ENCODE peak calls at places on chromosomes 3 and 15, in six cellular contexts. G is endothelial cell of umbilical vein, I is A549, N is HepG2, E is GM12878, O is K562. R is an unnamed sample.

GRCh38 chr15:65054333-65055200 is 9.4 kb downstream of the SLC51B start:
- DNase-seq in O (peak; percentile 79), I (peak; percentile 93), E (no peak), G (peak; percentile 61), N (peak; percentile 64), R (peak; percentile 73)

GRCh38 chr3:150495563-150496168 is 50.6 kb downstream of the SERP1 start:
- DNase-seq in I (peak; percentile 39), E (no peak), G (peak; percentile 75), N (peak; percentile 32), O (peak; percentile 46), R (peak; percentile 51)

GRCh38 chr3:116254535-116254934 is 190.8 kb downstream of the LSAMP start:
- DNase-seq in E (no peak), I (no peak), G (no peak), N (no peak), O (no peak), R (no peak)

GRCh38 chr15:78239811-78240210 is 5.4 kb upstream of the ACSBG1 start:
- DNase-seq in I (no peak), N (no peak), O (no peak), G (no peak), E (no peak), R (no peak)

GRCh38 chr3:43185256-43185655 is 79.4 kb upstream of the POMGNT2 start:
- DNase-seq in O (no peak), N (no peak), G (no peak), E (no peak), I (no peak), R (no peak)

GRCh38 chr15:50128266-50128665 is 9.2 kb upstream of the ATP8B4 start:
- DNase-seq in G (no peak), E (no peak), O (peak; percentile 18), I (no peak), N (no peak), R (peak; percentile 83)

GRCh38 chr15:58862326-58862725 is 71.2 kb downstream of the SLTM start:
- DNase-seq in E (no peak), O (no peak), G (no peak), I (no peak), N (no peak), R (no peak)

GRCh38 chr15:26087395-26087794 is 224.3 kb upstream of the ATP10A start:
- DNase-seq in O (no peak), E (no peak), N (no peak), I (no peak), G (no peak), R (no peak)

GRCh38 chr15:40477703-40478269 is 7.0 kb downstream of the CHST14 start:
- DNase-seq in O (no peak), N (no peak), G (no peak), I (no peak), E (no peak), R (no peak)

GRCh38 chr3:186978712-186979111 is 48.4 kb downstream of the ST6GAL1 start:
- DNase-seq in O (no peak), I (no peak), N (peak; percentile 41), G (no peak), E (no peak), R (no peak)

GRCh38 chr15:41862515-41863116 is 24.0 kb downstream of the PLA2G4B start:
- DNase-seq in O (no peak), G (no peak), I (no peak), N (peak; percentile 20), E (no peak), R (no peak)

GRCh38 chr3:5301671-5302297 is 114.3 kb downstream of the EDEM1 start:
- DNase-seq in N (no peak), E (no peak), O (no peak), I (no peak), G (no peak), R (no peak)

GRCh38 chr3:128276151-128276445 is 122.8 kb downstream of the EEFSEC start:
- DNase-seq in G (no peak), E (no peak), N (no peak), I (no peak), O (no peak), R (no peak)

GRCh38 chr3:131551761-131552160 is 49.0 kb upstream of the MRPL3 start:
- DNase-seq in E (no peak), I (no peak), N (no peak), O (no peak), G (no peak), R (no peak)

GRCh38 chr3:133859381-133860245 is 36.1 kb downstream of the RAB6B start:
- DNase-seq in O (no peak), I (no peak), E (no peak), N (no peak), G (no peak), R (no peak)

GRCh38 chr3:57080171-57080570 is 19.7 kb downstream of the SPATA12 start:
- DNase-seq in G (no peak), N (no peak), O (no peak), I (no peak), E (no peak), R (no peak)

GRCh38 chr3:126567696-126568438 is 9.1 kb upstream of the C3orf22 start:
- DNase-seq in G (no peak), E (no peak), O (no peak), I (peak; percentile 21), N (peak; percentile 25), R (no peak)

GRCh38 chr3:51955893-51956770 is 951 bp downstream of the GPR62 start:
- DNase-seq in G (peak; percentile 69), O (no peak), N (no peak), I (no peak), E (no peak), R (peak; percentile 53)

GRCh38 chr15:63244399-63244798 is 33.0 kb upstream of the APH1B start:
- DNase-seq in N (no peak), I (no peak), G (peak; percentile 92), O (no peak), E (no peak), R (no peak)

GRCh38 chr3:79406175-79406574 is 361.6 kb downstream of the ROBO1 start:
- DNase-seq in O (no peak), E (no peak), I (no peak), N (no peak), G (no peak), R (no peak)

GRCh38 chr15:72042054-72042453 is 75.9 kb downstream of the MYO9A start:
- DNase-seq in N (no peak), E (no peak), G (no peak), O (no peak), I (no peak), R (no peak)

GRCh38 chr3:187955076-187955952 is 198.6 kb upstream of the LPP start:
- DNase-seq in E (no peak), G (peak; percentile 40), O (no peak), I (peak; percentile 25), N (peak; percentile 45), R (peak; percentile 87)

GRCh38 chr3:53193466-53194217 is 32.6 kb downstream of the PRKCD start:
- DNase-seq in O (no peak), E (no peak), I (no peak), N (no peak), G (no peak), R (no peak)

GRCh38 chr3:69871256-69871655 is 128.3 kb upstream of the SAMMSON start:
- DNase-seq in I (no peak), N (no peak), E (no peak), G (no peak), O (no peak), R (no peak)

GRCh38 chr15:85381850-85382751 is 1.7 kb downstream of the AKAP13 start:
- DNase-seq in E (peak; percentile 48), N (no peak), G (peak; percentile 15), I (no peak), O (no peak), R (peak; percentile 23)

GRCh38 chr15:58528197-58528870 is 96.5 kb downstream of the LIPC start:
- DNase-seq in I (peak; percentile 63), E (no peak), G (no peak), N (peak; percentile 89), O (no peak), R (no peak)

GRCh38 chr3:60146121-60146520 is 1096.3 kb upstream of the CFAP20DC start:
- DNase-seq in G (no peak), N (no peak), O (no peak), E (no peak), I (no peak), R (no peak)

DNA sequence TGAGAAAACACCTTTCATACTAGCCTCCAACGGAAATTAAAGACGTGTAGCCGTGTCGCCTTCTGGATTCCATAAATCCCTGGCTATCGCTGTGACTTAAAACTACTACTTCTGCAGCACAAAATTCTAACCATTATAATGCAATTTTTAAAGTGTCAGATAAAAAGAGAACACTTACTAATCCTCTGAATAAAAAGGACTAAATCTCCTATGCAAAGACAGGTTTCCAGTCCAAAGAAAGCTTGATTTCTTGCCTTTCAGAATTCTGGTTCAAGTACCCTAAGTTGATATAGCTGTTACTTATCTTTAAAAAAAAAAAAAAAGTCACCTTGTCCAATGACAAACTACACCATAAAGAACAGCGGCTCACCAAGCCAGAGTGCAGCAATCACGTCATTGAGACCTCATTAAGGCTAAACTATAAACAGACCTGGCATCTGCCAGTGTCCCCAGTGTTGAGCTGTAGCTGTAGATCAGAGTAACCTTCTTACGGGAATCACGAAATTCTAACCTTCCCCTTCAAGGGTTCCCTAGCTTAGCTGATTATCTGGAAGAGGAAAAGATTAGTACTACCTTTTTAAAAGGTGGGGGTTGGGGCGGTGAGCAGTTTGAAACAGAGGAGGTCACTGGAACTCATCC is 2.2 kb downstream of the ABCC5 start:
- DNase-seq in G (no peak), E (no peak), O (no peak), I (no peak), N (no peak), R (no peak)
- TF ChIP-seq POLR2A in G (no peak), E (no peak), O (no peak), I (no peak), N (no peak), R (no peak)

GRCh38 chr3:189573004-189573403 is 58.2 kb upstream of the TP63 start:
- DNase-seq in G (no peak), E (peak; percentile 39), I (no peak), N (no peak), O (no peak), R (no peak)
- TF ChIP-seq MYC in G (no peak), E (no peak), I (no peak), N (no peak), O (no peak), R (no peak)

GRCh38 chr3:72505539-72506430 is 342.5 kb downstream of the SHQ1 start:
- DNase-seq in G (no peak), O (no peak), E (no peak), I (no peak), N (no peak), R (no peak)
- TF ChIP-seq CTCF in G (no peak), O (no peak), E (no peak), I (no peak), N (no peak), R (no peak)

DNA sequence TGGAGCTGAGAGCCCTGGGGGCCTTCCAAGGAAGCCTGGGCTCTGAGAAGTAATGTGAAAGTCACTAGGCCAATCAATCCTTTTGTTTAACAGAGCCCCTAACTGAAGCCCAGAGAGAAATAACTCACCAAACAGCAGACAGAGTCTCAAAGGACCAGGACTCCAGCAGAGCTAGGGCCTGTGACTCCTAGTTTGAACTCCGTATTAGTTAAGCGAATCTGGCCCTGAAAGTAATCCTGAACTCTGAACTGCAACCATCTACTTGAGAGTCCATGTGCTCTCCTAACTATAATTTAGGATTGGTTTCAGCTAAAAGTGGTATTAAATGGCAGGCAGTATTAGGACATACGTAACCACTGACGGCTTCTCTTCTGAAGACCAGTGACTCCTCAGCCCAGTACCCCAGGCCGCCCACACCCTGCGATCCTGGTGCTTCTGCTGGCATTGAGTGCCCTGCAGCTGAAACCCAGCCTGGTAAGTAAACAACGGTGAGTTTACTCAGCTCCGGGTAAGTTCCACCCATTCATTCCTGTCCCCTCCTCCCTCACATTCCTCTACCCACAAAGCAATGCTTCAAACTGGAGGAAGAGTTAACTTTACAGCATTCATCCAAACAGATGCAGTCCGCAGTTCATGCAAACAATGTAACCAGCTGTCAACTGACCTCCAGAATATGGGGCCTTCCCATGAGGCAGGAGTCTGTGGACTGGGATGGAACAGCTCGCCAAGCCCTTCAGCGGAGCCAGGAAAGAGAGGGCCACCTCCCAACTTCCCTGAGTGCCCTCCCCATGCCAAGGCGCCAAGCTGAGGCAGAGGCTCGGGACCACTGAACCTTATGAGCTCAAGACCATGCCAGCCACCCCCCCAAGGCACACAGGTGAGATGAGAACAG is 7.3 kb downstream of the MYO5C start:
- DNase-seq in G (peak; percentile 24), I (peak; percentile 99), E (no peak), O (no peak), N (peak; percentile 99), R (no peak)
- TF ChIP-seq POLR2A in G (no peak), I (peak; percentile 63), E (no peak), O (no peak), N (peak; percentile 92), R (no peak)

R was measured in NB4.